ENCODE peak calls at places on chromosomes 1 and 21, in six cellular contexts. One of them, this sample, is unnamed.

GRCh38 chr1:9705337-9706098 is 54.0 kb downstream of the PIK3CD start:
- DNase-seq in suprapubic skin: no peak
- DNase-seq in AG04450: no peak
- DNase-seq in ovary: no peak
- DNase-seq in esophagus squamous epithelium: no peak
- DNase-seq in GM12878: no peak
- DNase-seq in this sample: no peak

GRCh38 chr1:35656148-35656862 is 15.0 kb upstream of the PSMB2 start:
- DNase-seq in suprapubic skin: no peak
- DNase-seq in AG04450: no peak
- DNase-seq in ovary: no peak
- DNase-seq in esophagus squamous epithelium: no peak
- DNase-seq in GM12878: no peak
- DNase-seq in this sample: no peak

GRCh38 chr1:30051777-30052176 is 671.6 kb downstream of the MATN1 start:
- DNase-seq in suprapubic skin: peak; percentile 16
- DNase-seq in AG04450: no peak
- DNase-seq in ovary: no peak
- DNase-seq in esophagus squamous epithelium: no peak
- DNase-seq in GM12878: no peak
- DNase-seq in this sample: no peak

GRCh38 chr1:229129306-229130027 is 141.4 kb upstream of the RAB4A start:
- DNase-seq in suprapubic skin: no peak
- DNase-seq in AG04450: no peak
- DNase-seq in ovary: no peak
- DNase-seq in esophagus squamous epithelium: no peak
- DNase-seq in GM12878: no peak
- DNase-seq in this sample: no peak

GRCh38 chr1:196594700-196595099 is 13.5 kb downstream of the KCNT2 start:
- DNase-seq in suprapubic skin: no peak
- DNase-seq in AG04450: no peak
- DNase-seq in ovary: no peak
- DNase-seq in esophagus squamous epithelium: no peak
- DNase-seq in GM12878: no peak
- DNase-seq in this sample: no peak

GRCh38 chr1:178628637-178629548 is 96.2 kb upstream of the RALGPS2 start:
- DNase-seq in suprapubic skin: no peak
- DNase-seq in AG04450: peak; percentile 67
- DNase-seq in ovary: no peak
- DNase-seq in esophagus squamous epithelium: no peak
- DNase-seq in GM12878: no peak
- DNase-seq in this sample: no peak

GRCh38 chr1:26626994-26627393 is 68.8 kb upstream of the ARID1A start:
- DNase-seq in suprapubic skin: no peak
- DNase-seq in AG04450: peak; percentile 6
- DNase-seq in ovary: no peak
- DNase-seq in esophagus squamous epithelium: no peak
- DNase-seq in GM12878: no peak
- DNase-seq in this sample: no peak

GRCh38 chr1:14215151-14215550 is 383.3 kb upstream of the KAZN start:
- DNase-seq in suprapubic skin: no peak
- DNase-seq in AG04450: no peak
- DNase-seq in ovary: no peak
- DNase-seq in esophagus squamous epithelium: no peak
- DNase-seq in GM12878: no peak
- DNase-seq in this sample: no peak

GRCh38 chr1:108000620-108001105 is 35.7 kb upstream of the VAV3 start:
- DNase-seq in suprapubic skin: no peak
- DNase-seq in AG04450: peak; percentile 2
- DNase-seq in ovary: no peak
- DNase-seq in esophagus squamous epithelium: no peak
- DNase-seq in GM12878: no peak
- DNase-seq in this sample: no peak

GRCh38 chr1:17488977-17489739 is 49.7 kb upstream of the RCC2 start:
- DNase-seq in suprapubic skin: no peak
- DNase-seq in AG04450: peak; percentile 23
- DNase-seq in ovary: no peak
- DNase-seq in esophagus squamous epithelium: no peak
- DNase-seq in GM12878: no peak
- DNase-seq in this sample: no peak

GRCh38 chr1:145926706-145927072 is 595 bp downstream of the RBM8A start:
- DNase-seq in suprapubic skin: no peak
- DNase-seq in AG04450: no peak
- DNase-seq in ovary: no peak
- DNase-seq in esophagus squamous epithelium: no peak
- DNase-seq in GM12878: no peak
- DNase-seq in this sample: no peak

GRCh38 chr1:199590708-199591107 is 436.8 kb upstream of the NR5A2 start:
- DNase-seq in suprapubic skin: no peak
- DNase-seq in AG04450: no peak
- DNase-seq in ovary: no peak
- DNase-seq in esophagus squamous epithelium: no peak
- DNase-seq in GM12878: no peak
- DNase-seq in this sample: no peak

GRCh38 chr1:19648239-19648638 is 4.1 kb downstream of the NBL1 start:
- DNase-seq in suprapubic skin: no peak
- DNase-seq in AG04450: no peak
- DNase-seq in ovary: peak; percentile 50
- DNase-seq in esophagus squamous epithelium: no peak
- DNase-seq in GM12878: no peak
- DNase-seq in this sample: no peak

GRCh38 chr1:113388621-113389355 is 1.5 kb upstream of the MAGI3 start:
- DNase-seq in suprapubic skin: no peak
- DNase-seq in AG04450: no peak
- DNase-seq in ovary: no peak
- DNase-seq in esophagus squamous epithelium: no peak
- DNase-seq in GM12878: no peak
- DNase-seq in this sample: no peak

GRCh38 chr1:19321071-19321470 is 8.9 kb downstream of the SLC66A1 start:
- DNase-seq in suprapubic skin: no peak
- DNase-seq in AG04450: no peak
- DNase-seq in ovary: no peak
- DNase-seq in esophagus squamous epithelium: no peak
- DNase-seq in GM12878: no peak
- DNase-seq in this sample: no peak

GRCh38 chr1:15310544-15310943 is 63.5 kb downstream of the FHAD1 start:
- DNase-seq in suprapubic skin: no peak
- DNase-seq in AG04450: no peak
- DNase-seq in ovary: no peak
- DNase-seq in esophagus squamous epithelium: no peak
- DNase-seq in GM12878: no peak
- DNase-seq in this sample: no peak

GRCh38 chr1:118483245-118484006 is 298.4 kb upstream of the SPAG17 start:
- DNase-seq in suprapubic skin: no peak
- DNase-seq in AG04450: no peak
- DNase-seq in ovary: no peak
- DNase-seq in esophagus squamous epithelium: no peak
- DNase-seq in GM12878: no peak
- DNase-seq in this sample: no peak

GRCh38 chr1:116347678-116348077 is 25.4 kb upstream of the ATP1A1 start:
- DNase-seq in suprapubic skin: no peak
- DNase-seq in AG04450: no peak
- DNase-seq in ovary: no peak
- DNase-seq in esophagus squamous epithelium: no peak
- DNase-seq in GM12878: no peak
- DNase-seq in this sample: no peak

GRCh38 chr1:164773146-164773545 is 214.2 kb downstream of the PBX1 start:
- DNase-seq in suprapubic skin: no peak
- DNase-seq in AG04450: no peak
- DNase-seq in ovary: no peak
- DNase-seq in esophagus squamous epithelium: no peak
- DNase-seq in GM12878: no peak
- DNase-seq in this sample: no peak

GRCh38 chr21:17446737-17447136 is 66.1 kb upstream of the CXADR start:
- DNase-seq in suprapubic skin: no peak
- DNase-seq in AG04450: no peak
- DNase-seq in ovary: no peak
- DNase-seq in esophagus squamous epithelium: no peak
- DNase-seq in GM12878: no peak
- DNase-seq in this sample: no peak

GRCh38 chr1:111882537-111882936 is 106.9 kb downstream of the KCND3 start:
- DNase-seq in suprapubic skin: no peak
- DNase-seq in AG04450: no peak
- DNase-seq in ovary: no peak
- DNase-seq in esophagus squamous epithelium: no peak
- DNase-seq in GM12878: no peak
- DNase-seq in this sample: no peak

GRCh38 chr1:107990606-107991005 is 25.6 kb upstream of the VAV3 start:
- DNase-seq in suprapubic skin: no peak
- DNase-seq in AG04450: no peak
- DNase-seq in ovary: no peak
- DNase-seq in esophagus squamous epithelium: no peak
- DNase-seq in GM12878: no peak
- DNase-seq in this sample: no peak

GRCh38 chr21:39348355-39349210 is at the start of gene HMGN1:
- DNase-seq in suprapubic skin: peak; percentile 87
- DNase-seq in AG04450: peak; percentile 68
- DNase-seq in ovary: peak; percentile 93
- DNase-seq in esophagus squamous epithelium: peak; percentile 77
- DNase-seq in GM12878: peak; percentile 24
- DNase-seq in this sample: peak; percentile 96

GRCh38 chr1:24062221-24062620 is 49.7 kb downstream of the MYOM3 start:
- DNase-seq in suprapubic skin: no peak
- DNase-seq in AG04450: no peak
- DNase-seq in ovary: no peak
- DNase-seq in esophagus squamous epithelium: no peak
- DNase-seq in GM12878: no peak
- DNase-seq in this sample: no peak

GRCh38 chr1:45348966-45349677 is 8.9 kb upstream of the MUTYH start:
- DNase-seq in suprapubic skin: no peak
- DNase-seq in AG04450: no peak
- DNase-seq in ovary: peak; percentile 54
- DNase-seq in esophagus squamous epithelium: no peak
- DNase-seq in GM12878: no peak
- DNase-seq in this sample: no peak

GRCh38 chr1:226064816-226065248 is 2.3 kb downstream of the H3-3A start:
- DNase-seq in suprapubic skin: no peak
- DNase-seq in AG04450: no peak
- DNase-seq in ovary: no peak
- DNase-seq in esophagus squamous epithelium: no peak
- DNase-seq in GM12878: no peak
- DNase-seq in this sample: no peak

GRCh38 chr1:240282061-240282830 is 190.6 kb downstream of the FMN2 start:
- DNase-seq in suprapubic skin: no peak
- DNase-seq in AG04450: no peak
- DNase-seq in ovary: no peak
- DNase-seq in esophagus squamous epithelium: no peak
- DNase-seq in GM12878: no peak
- DNase-seq in this sample: no peak

GRCh38 chr1:162470216-162470615 is 27.4 kb upstream of the UHMK1 start:
- DNase-seq in suprapubic skin: no peak
- DNase-seq in AG04450: no peak
- DNase-seq in ovary: no peak
- DNase-seq in esophagus squamous epithelium: no peak
- DNase-seq in GM12878: no peak
- DNase-seq in this sample: no peak
- TF ChIP-seq CTCF in suprapubic skin: no peak
- TF ChIP-seq CTCF in AG04450: no peak
- TF ChIP-seq CTCF in ovary: no peak
- TF ChIP-seq CTCF in esophagus squamous epithelium: no peak
- TF ChIP-seq CTCF in GM12878: no peak
- TF ChIP-seq CTCF in this sample: no peak

GRCh38 chr1:232568331-232568852 is 61.5 kb downstream of the SIPA1L2 start:
- DNase-seq in suprapubic skin: no peak
- DNase-seq in AG04450: no peak
- DNase-seq in ovary: no peak
- DNase-seq in esophagus squamous epithelium: no peak
- DNase-seq in GM12878: no peak
- DNase-seq in this sample: no peak

GRCh38 chr1:232570007-232570406 is 59.9 kb downstream of the SIPA1L2 start:
- DNase-seq in suprapubic skin: no peak
- DNase-seq in AG04450: no peak
- DNase-seq in ovary: no peak
- DNase-seq in esophagus squamous epithelium: no peak
- DNase-seq in GM12878: no peak
- DNase-seq in this sample: no peak

GRCh38 chr1:232568906-232569305 is 61.0 kb downstream of the SIPA1L2 start:
- DNase-seq in suprapubic skin: no peak
- DNase-seq in AG04450: no peak
- DNase-seq in ovary: no peak
- DNase-seq in esophagus squamous epithelium: no peak
- DNase-seq in GM12878: no peak
- DNase-seq in this sample: no peak

GRCh38 chr1:232562855-232563510 is 67.0 kb downstream of the SIPA1L2 start:
- DNase-seq in suprapubic skin: no peak
- DNase-seq in AG04450: no peak
- DNase-seq in ovary: no peak
- DNase-seq in esophagus squamous epithelium: no peak
- DNase-seq in GM12878: no peak
- DNase-seq in this sample: no peak

DNA sequence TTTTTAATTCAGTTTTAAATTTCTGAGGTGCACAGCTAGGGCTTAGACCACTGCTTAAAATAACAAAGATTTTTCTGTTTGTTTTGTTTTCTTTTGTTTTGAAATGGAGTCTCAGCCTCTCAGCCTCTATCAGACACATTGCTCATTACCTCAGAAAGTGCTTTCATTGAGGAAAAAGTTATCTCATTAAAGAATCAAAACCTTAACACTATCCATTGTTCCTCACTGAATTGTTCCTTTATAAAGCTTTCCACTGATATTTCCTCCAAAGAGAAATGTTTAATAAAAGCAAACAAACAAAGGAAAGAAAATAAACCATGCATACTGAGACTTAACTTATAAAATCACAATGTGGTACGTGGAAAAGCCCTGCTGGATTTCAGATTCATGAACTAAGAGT is 63.8 kb downstream of the SIPA1L2 start:
- DNase-seq in suprapubic skin: no peak
- DNase-seq in AG04450: no peak
- DNase-seq in ovary: no peak
- DNase-seq in esophagus squamous epithelium: no peak
- DNase-seq in GM12878: no peak
- DNase-seq in this sample: no peak
- TF ChIP-seq CTCF in suprapubic skin: no peak
- TF ChIP-seq CTCF in AG04450: no peak
- TF ChIP-seq CTCF in ovary: no peak
- TF ChIP-seq CTCF in esophagus squamous epithelium: no peak
- TF ChIP-seq CTCF in GM12878: no peak
- TF ChIP-seq CTCF in this sample: no peak

GRCh38 chr21:42094811-42095210 is 23.7 kb downstream of the UMODL1 start:
- DNase-seq in suprapubic skin: no peak
- DNase-seq in AG04450: no peak
- DNase-seq in ovary: no peak
- DNase-seq in esophagus squamous epithelium: no peak
- DNase-seq in GM12878: no peak
- DNase-seq in this sample: no peak
- TF ChIP-seq CTCF in suprapubic skin: no peak
- TF ChIP-seq CTCF in AG04450: no peak
- TF ChIP-seq CTCF in ovary: no peak
- TF ChIP-seq CTCF in esophagus squamous epithelium: no peak
- TF ChIP-seq CTCF in GM12878: no peak
- TF ChIP-seq CTCF in this sample: peak; percentile 24

DNA sequence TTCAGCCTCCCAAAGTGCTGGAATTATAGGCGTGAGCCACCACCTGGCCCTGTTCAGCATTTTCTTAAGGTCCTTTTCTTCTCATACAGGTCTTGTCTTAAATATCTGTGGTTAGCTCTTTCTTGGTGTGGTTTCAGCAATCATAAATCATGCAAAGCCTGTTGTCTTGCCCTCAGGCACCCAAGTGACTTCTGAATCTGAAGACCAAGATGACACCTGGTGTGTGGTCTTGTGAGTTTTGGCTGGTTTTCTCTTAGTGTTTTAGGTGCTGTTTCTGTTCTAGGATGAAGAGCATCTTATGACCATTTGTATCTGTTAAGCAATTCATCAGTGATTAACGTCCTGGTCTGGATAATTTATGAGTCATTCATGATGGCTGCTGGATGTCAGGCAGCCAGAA is 12.5 kb upstream of the CFAP298 start:
- DNase-seq in suprapubic skin: no peak
- DNase-seq in AG04450: no peak
- DNase-seq in ovary: no peak
- DNase-seq in esophagus squamous epithelium: no peak
- DNase-seq in GM12878: no peak
- DNase-seq in this sample: no peak
- TF ChIP-seq CTCF in suprapubic skin: no peak
- TF ChIP-seq CTCF in AG04450: no peak
- TF ChIP-seq CTCF in ovary: no peak
- TF ChIP-seq CTCF in esophagus squamous epithelium: no peak
- TF ChIP-seq CTCF in GM12878: no peak
- TF ChIP-seq CTCF in this sample: no peak